ENCODE peak calls at places on chromosomes 12 and 14, in nine cellular contexts. U, W, E, I, O, A, R, G and Z are unnamed samples.

GRCh38 chr14:89013098-89013504 is 188.7 kb downstream of the TTC8 start:
- DNase-seq in U (no peak), W (no peak), E (peak; percentile 37), I (peak; percentile 33), O (no peak), A (no peak), R (peak; percentile 61), G (no peak), Z (peak; percentile 30)

GRCh38 chr14:91142214-91142668 is 28.4 kb downstream of the DGLUCY start:
- DNase-seq in U (peak; percentile 39), W (no peak), E (no peak), I (no peak), O (no peak), A (no peak), R (no peak), G (peak; percentile 17), Z (no peak)

GRCh38 chr14:100747021-100747586 is 20.4 kb downstream of the DLK1 start:
- DNase-seq in U (no peak), W (peak; percentile 89), E (peak; percentile 40), I (peak; percentile 99), O (no peak), A (peak; percentile 57), R (peak; percentile 99), G (no peak), Z (peak; percentile 97)

GRCh38 chr12:122452701-122453285 is 30.3 kb upstream of the CLIP1 start:
- DNase-seq in U (no peak), W (no peak), E (no peak), I (no peak), O (no peak), A (no peak), R (no peak), G (peak; percentile 13), Z (no peak)

GRCh38 chr14:104665663-104666522 is 23.5 kb upstream of the INF2 start:
- DNase-seq in U (no peak), W (no peak), E (no peak), I (peak; percentile 48), O (peak; percentile 23), A (no peak), R (peak; percentile 25), G (peak; percentile 47), Z (no peak)

GRCh38 chr14:32307881-32308582 is 21.1 kb upstream of the AKAP6 start:
- DNase-seq in U (no peak), W (no peak), E (peak; percentile 37), I (no peak), O (no peak), A (no peak), R (peak; percentile 89), G (no peak), Z (no peak)

GRCh38 chr14:91010153-91010533 is 50.3 kb downstream of the RPS6KA5 start:
- DNase-seq in U (no peak), W (no peak), E (no peak), I (no peak), O (no peak), A (no peak), R (no peak), G (no peak), Z (no peak)

GRCh38 chr12:74790958-74791357 is 253.3 kb downstream of the ATXN7L3B start:
- DNase-seq in U (no peak), W (no peak), E (no peak), I (no peak), O (no peak), A (no peak), R (no peak), G (no peak), Z (no peak)

GRCh38 chr12:122503783-122504590 is 3.3 kb upstream of the ZCCHC8 start:
- DNase-seq in U (no peak), W (no peak), E (no peak), I (no peak), O (no peak), A (no peak), R (no peak), G (no peak), Z (no peak)

GRCh38 chr14:64763801-64764511 is 59.7 kb downstream of the PLEKHG3 start:
- DNase-seq in U (no peak), W (peak; percentile 37), E (peak; percentile 86), I (peak; percentile 19), O (no peak), A (no peak), R (no peak), G (no peak), Z (peak; percentile 29)

GRCh38 chr14:96122496-96122895 is 82.1 kb upstream of the BDKRB2 start:
- DNase-seq in U (no peak), W (no peak), E (no peak), I (peak; percentile 62), O (no peak), A (no peak), R (no peak), G (no peak), Z (peak; percentile 87)

GRCh38 chr12:47846294-47846996 is 26.7 kb upstream of the HDAC7 start:
- DNase-seq in U (no peak), W (no peak), E (no peak), I (no peak), O (no peak), A (no peak), R (no peak), G (no peak), Z (no peak)

GRCh38 chr12:68303850-68304249 is 28.3 kb downstream of the MDM1 start:
- DNase-seq in U (no peak), W (no peak), E (no peak), I (peak; percentile 19), O (no peak), A (no peak), R (no peak), G (no peak), Z (peak; percentile 68)

GRCh38 chr14:99215277-99215676 is 56.7 kb downstream of the BCL11B start:
- DNase-seq in U (no peak), W (no peak), E (peak; percentile 84), I (peak; percentile 7), O (no peak), A (no peak), R (peak; percentile 6), G (no peak), Z (peak; percentile 93)

GRCh38 chr14:92982941-92983340 is 60.0 kb downstream of the CHGA start:
- DNase-seq in U (no peak), W (no peak), E (no peak), I (no peak), O (no peak), A (no peak), R (peak; percentile 15), G (no peak), Z (no peak)

GRCh38 chr14:94163806-94164205 is 10.3 kb upstream of the PPP4R4 start:
- DNase-seq in U (no peak), W (no peak), E (no peak), I (no peak), O (no peak), A (no peak), R (no peak), G (no peak), Z (no peak)

GRCh38 chr12:52243774-52244614 is 11.0 kb downstream of the KRT7 start:
- DNase-seq in U (peak; percentile 80), W (peak; percentile 79), E (peak; percentile 57), I (peak; percentile 98), O (peak; percentile 46), A (peak; percentile 22), R (peak; percentile 91), G (peak; percentile 42), Z (peak; percentile 93)

GRCh38 chr12:64780531-64781373 is 21.5 kb upstream of the GNS start:
- DNase-seq in U (no peak), W (peak; percentile 75), E (peak; percentile 68), I (peak; percentile 57), O (no peak), A (no peak), R (no peak), G (no peak), Z (peak; percentile 57)

GRCh38 chr12:13896063-13896626 is 85.3 kb downstream of the GRIN2B start:
- DNase-seq in U (no peak), W (no peak), E (no peak), I (no peak), O (no peak), A (no peak), R (no peak), G (no peak), Z (no peak)

GRCh38 chr14:104749111-104749649 is 3.8 kb upstream of the SIVA1 start:
- DNase-seq in U (no peak), W (no peak), E (no peak), I (peak; percentile 73), O (no peak), A (no peak), R (peak; percentile 78), G (no peak), Z (peak; percentile 65)

GRCh38 chr14:96905825-96906224 is 108.6 kb downstream of the VRK1 start:
- DNase-seq in U (no peak), W (no peak), E (no peak), I (peak; percentile 60), O (no peak), A (no peak), R (peak; percentile 18), G (no peak), Z (peak; percentile 46)

GRCh38 chr14:96648506-96649326 is 146.5 kb downstream of the PAPOLA start:
- DNase-seq in U (no peak), W (no peak), E (no peak), I (no peak), O (no peak), A (no peak), R (no peak), G (no peak), Z (no peak)

GRCh38 chr12:5535531-5535930 is 103.6 kb downstream of the NTF3 start:
- DNase-seq in U (no peak), W (no peak), E (no peak), I (no peak), O (no peak), A (no peak), R (no peak), G (no peak), Z (no peak)